ENCODE peak calls at places on chromosomes 1 and 21, in four cellular contexts. C, F, Y and Z are unnamed samples.

GRCh38 chr1:18724001-18724411 is 93.4 kb downstream of the PAX7 start:
- DNase-seq in C (no peak), F (no peak), Y (no peak), Z (no peak)

GRCh38 chr1:32028746-32029145 is 15.1 kb downstream of the KHDRBS1 start:
- DNase-seq in C (no peak), F (no peak), Y (no peak), Z (no peak)

GRCh38 chr1:197200468-197200899 is 54.0 kb upstream of the ASPM start:
- DNase-seq in C (no peak), F (no peak), Y (no peak), Z (no peak)

GRCh38 chr1:21341022-21341421 is 50.8 kb upstream of the ECE1 start:
- DNase-seq in C (no peak), F (no peak), Y (no peak), Z (no peak)

GRCh38 chr1:107016376-107016978 is 40.0 kb upstream of the PRMT6 start:
- DNase-seq in C (no peak), F (no peak), Y (no peak), Z (no peak)

GRCh38 chr1:93056214-93056613 is 22.9 kb upstream of the MTF2 start:
- DNase-seq in C (no peak), F (no peak), Y (no peak), Z (no peak)

GRCh38 chr1:209651148-209651547 is 1.1 kb downstream of the LAMB3 start:
- DNase-seq in C (no peak), F (peak; percentile 84), Y (no peak), Z (no peak)

GRCh38 chr1:229042482-229042881 is 228.4 kb upstream of the RAB4A start:
- DNase-seq in C (no peak), F (no peak), Y (no peak), Z (no peak)

GRCh38 chr1:165129568-165130164 is 226.8 kb downstream of the LMX1A start:
- DNase-seq in C (peak; percentile 64), F (peak; percentile 68), Y (no peak), Z (no peak)

GRCh38 chr1:228390649-228391048 is 16.0 kb downstream of the TRIM11 start:
- DNase-seq in C (peak; percentile 10), F (peak; percentile 20), Y (no peak), Z (no peak)

GRCh38 chr1:108884968-108885367 is 8.2 kb downstream of the GPSM2 start:
- DNase-seq in C (no peak), F (no peak), Y (no peak), Z (no peak)

GRCh38 chr21:25079053-25079452 is 528.2 kb downstream of the MRPL39 start:
- DNase-seq in C (no peak), F (no peak), Y (no peak), Z (no peak)

GRCh38 chr1:230423936-230424335 is 2.2 kb downstream of the PGBD5 start:
- DNase-seq in C (no peak), F (no peak), Y (no peak), Z (no peak)

GRCh38 chr1:230426246-230427101 is at the start of gene PGBD5:
- DNase-seq in C (peak; percentile 94), F (peak; percentile 88), Y (peak; percentile 37), Z (no peak)

GRCh38 chr1:230423261-230423660 is 2.9 kb downstream of the PGBD5 start:
- DNase-seq in C (no peak), F (no peak), Y (no peak), Z (no peak)

GRCh38 chr1:230425252-230426061 is 675 bp downstream of the PGBD5 start:
- DNase-seq in C (no peak), F (no peak), Y (no peak), Z (no peak)

DNA sequence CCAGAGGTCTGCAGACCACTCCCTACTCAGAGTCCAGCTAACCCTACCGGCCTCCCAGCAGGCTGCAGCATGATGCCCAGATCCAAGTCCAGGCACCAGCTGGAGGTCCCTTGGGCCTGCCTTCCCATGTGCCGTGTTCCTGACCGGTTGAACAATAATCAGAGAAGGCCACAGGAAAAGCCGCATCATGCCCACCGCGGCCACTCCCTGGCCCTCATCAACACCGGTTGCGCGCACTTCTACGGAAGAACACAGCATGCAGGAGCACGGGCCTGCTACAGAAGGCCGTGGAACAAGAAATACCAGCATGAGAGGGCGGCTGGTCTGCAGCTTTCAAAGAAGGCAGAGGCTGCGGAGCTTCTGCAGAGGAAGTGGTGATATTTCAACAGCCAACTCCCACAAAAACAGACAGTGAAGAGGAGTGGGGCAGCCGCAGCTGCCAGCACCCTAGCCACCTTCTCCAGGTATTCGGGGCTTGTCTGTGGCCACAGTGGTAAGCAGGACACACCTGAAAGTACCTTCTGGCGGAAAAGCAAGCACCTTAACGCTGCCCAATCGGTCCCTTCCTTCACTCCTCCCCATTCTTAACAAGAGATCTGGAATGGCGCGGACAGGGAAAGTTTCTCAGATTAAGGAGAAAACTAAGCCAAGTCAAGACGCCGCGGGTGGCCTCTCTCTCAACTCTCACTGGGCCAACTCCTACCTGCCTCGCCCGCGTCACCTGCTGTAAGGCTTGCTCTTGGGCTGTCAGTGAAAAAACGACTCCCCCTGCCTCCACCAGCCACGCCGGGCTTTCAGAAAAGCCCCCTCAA is 1.5 kb downstream of the PGBD5 start:
- DNase-seq in C (no peak), F (no peak), Y (no peak), Z (no peak)
- H3K27me3 ChIP-seq in C (no peaks in the 10 kb centered on the region), F (peaks cover 39% of the 10 kb centered on the region), Y (no peaks in the 10 kb centered on the region), Z (peaks cover 62% of the 10 kb centered on the region)

GRCh38 chr1:34370748-34371147 is 194.0 kb downstream of the C1orf94 start:
- DNase-seq in C (no peak), F (no peak), Y (no peak), Z (no peak)
- H3K27me3 ChIP-seq in C (no peaks in the 10 kb centered on the region), F (no peaks in the 10 kb centered on the region), Y (no peaks in the 10 kb centered on the region), Z (peaks cover 12% of the 10 kb centered on the region)

DNA sequence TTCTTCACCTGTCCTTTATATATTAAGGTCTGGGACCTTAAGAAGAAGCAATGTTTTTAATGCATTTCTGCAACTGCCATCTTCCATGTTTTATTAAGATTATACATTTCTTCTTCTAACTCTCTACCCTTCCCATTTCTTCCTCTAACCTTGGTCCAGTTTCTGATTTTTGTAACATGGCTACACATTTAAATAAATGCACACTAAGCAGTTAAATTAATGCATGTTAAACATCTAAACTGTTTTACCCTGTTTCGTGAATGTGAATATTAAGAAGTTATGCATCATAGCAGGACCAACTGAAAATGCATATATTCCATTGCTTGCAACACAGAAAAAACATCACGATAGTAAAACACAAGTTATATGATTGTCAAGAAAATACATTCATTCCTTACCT is 3.7 kb downstream of the BRINP3 start:
- DNase-seq in C (no peak), F (no peak), Y (no peak), Z (no peak)
- H3K27me3 ChIP-seq in C (no peaks in the 10 kb centered on the region), F (peaks cover 23% of the 10 kb centered on the region), Y (peaks cover 22% of the 10 kb centered on the region), Z (peaks cover 46% of the 10 kb centered on the region)

GRCh38 chr21:42670058-42670830 is 16.8 kb downstream of the PDE9A start:
- DNase-seq in C (no peak), F (no peak), Y (no peak), Z (no peak)
- H3K27me3 ChIP-seq in C (no peaks in the 10 kb centered on the region), F (no peaks in the 10 kb centered on the region), Y (no peaks in the 10 kb centered on the region), Z (no peaks in the 10 kb centered on the region)

DNA sequence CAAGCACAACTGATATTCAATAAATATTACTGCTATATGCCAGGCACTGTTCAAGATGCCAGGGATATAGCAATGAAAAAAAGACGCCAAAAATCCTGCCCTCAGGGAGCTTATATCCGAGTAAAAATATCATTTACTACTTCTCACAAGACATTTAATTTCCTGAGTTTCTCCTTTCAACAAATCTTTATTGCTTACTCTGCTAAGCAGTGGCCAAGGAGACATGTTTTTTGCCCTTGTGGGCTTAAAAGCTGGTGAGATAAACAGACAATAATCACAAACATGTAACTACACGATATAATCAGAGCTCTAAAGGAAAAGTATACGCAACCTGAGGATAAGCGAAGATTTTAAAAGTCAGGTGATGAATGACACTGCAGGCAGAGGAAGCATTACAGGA is 19.5 kb downstream of the TGFBR3 start:
- DNase-seq in C (no peak), F (no peak), Y (no peak), Z (no peak)
- H3K27me3 ChIP-seq in C (no peaks in the 10 kb centered on the region), F (no peaks in the 10 kb centered on the region), Y (no peaks in the 10 kb centered on the region), Z (no peaks in the 10 kb centered on the region)

GRCh38 chr1:15764890-15765289 is 6.3 kb downstream of the FBLIM1 start:
- DNase-seq in C (no peak), F (no peak), Y (no peak), Z (no peak)
- H3K27me3 ChIP-seq in C (no peaks in the 10 kb centered on the region), F (peaks cover 3% of the 10 kb centered on the region), Y (no peaks in the 10 kb centered on the region), Z (peaks cover 2% of the 10 kb centered on the region)